ENCODE peak calls at places on chromosomes 1 and 21, in six cellular contexts. V is AML-193, K is Caco-2, G is A172, M is globus pallidus, E is GM03348. I is an unnamed sample.

GRCh38 chr1:34362949-34363348 is 186.2 kb downstream of the C1orf94 start:
- DNase-seq in E (no peak), G (no peak), V (no peak), M (no peak), K (no peak), I (no peak)

GRCh38 chr1:177927021-177927596 is 42.7 kb downstream of the SEC16B start:
- DNase-seq in E (peak), G (peak), M (no peak), K (no peak), V (no peak), I (no peak)

GRCh38 chr1:196143602-196144342 is 464.5 kb downstream of the KCNT2 start:
- DNase-seq in M (no peak), V (no peak), G (no peak), K (no peak), E (no peak), I (no peak)

GRCh38 chr1:226783202-226783601 is 44.1 kb upstream of the ITPKB start:
- DNase-seq in G (no peak), M (no peak), E (no peak), V (no peak), K (no peak), I (no peak)

GRCh38 chr1:117826551-117827078 is 102.8 kb downstream of the GDAP2 start:
- DNase-seq in K (no peak), E (peak), M (peak), V (no peak), G (peak), I (no peak)

GRCh38 chr1:209805341-209805781 is 581 bp downstream of the IRF6 start:
- DNase-seq in K (no peak), E (no peak), G (no peak), V (no peak), M (no peak), I (no peak)

GRCh38 chr1:66334311-66334710 is 199.6 kb upstream of the SGIP1 start:
- DNase-seq in E (no peak), K (no peak), G (no peak), M (no peak), V (no peak), I (no peak)

GRCh38 chr1:164261691-164262240 is 297.2 kb upstream of the PBX1 start:
- DNase-seq in G (no peak), E (no peak), K (no peak), V (no peak), M (no peak), I (no peak)

GRCh38 chr21:35201799-35202198 is 152.7 kb upstream of the RUNX1 start:
- DNase-seq in G (no peak), M (no peak), V (no peak), E (no peak), K (no peak), I (no peak)

GRCh38 chr1:109306832-109307362 is at the start of gene MYBPHL:
- DNase-seq in G (no peak), E (no peak), K (no peak), V (no peak), M (no peak), I (no peak)

GRCh38 chr1:196393742-196394141 is 214.5 kb downstream of the KCNT2 start:
- DNase-seq in G (peak), M (no peak), K (no peak), E (no peak), V (no peak), I (no peak)

GRCh38 chr1:192524223-192524622 is 51.4 kb upstream of the RGS1 start:
- DNase-seq in E (peak), M (no peak), G (peak), K (no peak), V (no peak), I (no peak)

GRCh38 chr1:246947255-246947654 is 15.5 kb upstream of the AHCTF1 start:
- DNase-seq in K (no peak), V (no peak), E (peak), G (no peak), M (peak), I (peak)

GRCh38 chr1:113677250-113678158 is 81.8 kb downstream of the PHTF1 start:
- DNase-seq in G (peak), E (peak), K (no peak), M (peak), V (peak), I (peak)

GRCh38 chr1:62720946-62721554 is 32.9 kb upstream of the DOCK7 start:
- DNase-seq in K (no peak), G (peak), M (no peak), V (no peak), E (no peak), I (no peak)

GRCh38 chr1:220791287-220791686 is 4.6 kb downstream of the MTARC1 start:
- DNase-seq in V (peak), G (no peak), E (no peak), K (no peak), M (no peak), I (no peak)

GRCh38 chr1:233710031-233710430 is 96.1 kb downstream of the KCNK1 start:
- DNase-seq in V (no peak), K (no peak), G (no peak), M (no peak), E (no peak), I (no peak)

GRCh38 chr1:231973840-231974239 is 347.2 kb downstream of the DISC1 start:
- DNase-seq in K (no peak), G (no peak), E (no peak), V (no peak), M (no peak), I (no peak)

GRCh38 chr1:32892368-32893197 is 6.3 kb downstream of the HPCA start:
- DNase-seq in G (no peak), E (peak), K (no peak), M (peak), V (no peak), I (peak)

GRCh38 chr1:27882543-27882903 is 10.2 kb downstream of the THEMIS2 start:
- DNase-seq in E (no peak), V (no peak), K (no peak), M (no peak), G (no peak), I (no peak)

GRCh38 chr1:59020151-59020997 is 236.5 kb upstream of the JUN start:
- DNase-seq in V (peak), E (peak), K (no peak), M (peak), G (peak), I (no peak)

GRCh38 chr1:43454270-43455011 is 710 bp upstream of the HYI start:
- DNase-seq in V (peak), K (peak), E (peak), G (no peak), M (peak), I (peak)

GRCh38 chr1:30807318-30808066 is 49.9 kb upstream of the LAPTM5 start:
- DNase-seq in M (no peak), G (no peak), V (no peak), E (peak), K (no peak), I (peak)

GRCh38 chr1:21325731-21326387 is 35.6 kb upstream of the ECE1 start:
- DNase-seq in V (no peak), G (no peak), E (no peak), M (no peak), K (no peak), I (no peak)

GRCh38 chr1:115567431-115567830 is 74.3 kb upstream of the VANGL1 start:
- DNase-seq in M (no peak), G (no peak), K (no peak), E (no peak), V (no peak), I (no peak)

GRCh38 chr1:6743189-6744101 is 41.8 kb upstream of the CAMTA1 start:
- DNase-seq in G (peak), M (peak), V (peak), E (peak), K (no peak), I (peak)

GRCh38 chr1:209780276-209780675 is 4.1 kb downstream of the C1orf74 start:
- DNase-seq in G (no peak), E (no peak), V (no peak), K (peak), M (no peak), I (no peak)

GRCh38 chr21:33622253-33622652 is 19.3 kb downstream of the CRYZL1 start:
- DNase-seq in E (no peak), M (no peak), G (no peak), V (no peak), K (no peak), I (no peak)

GRCh38 chr1:20708057-20708456 is 9.8 kb downstream of the KIF17 start:
- DNase-seq in E (no peak), M (no peak), G (no peak), K (no peak), V (no peak), I (no peak)

GRCh38 chr1:2241820-2242219 is 13.7 kb downstream of the SKI start:
- DNase-seq in E (no peak), G (no peak), V (no peak), K (no peak), M (no peak), I (no peak)